ENCODE peak calls at places on chromosomes 11 and 22, in nine cellular contexts. P is fibroblast of villous mesenchyme; E is GM12865; X is activated CD4-positive, alpha-beta T cell treated with anti-CD3 and anti-CD28 coated beads, Interleukin-2, amount 10 ng/mL, durations not matched to agents 7 days and 5 days; T is stimulated activated naive B cell treated with anti-CD40 and anti-IgM and Interleukin-4, amounts not matched to agents 10 μg/mL and 1 μg/mL and 100 μg/mL, for 72 hours; D is right atrium auricular region; W is activated naive CD8-positive, alpha-beta T cell treated with anti-CD3 and anti-CD28 coated beads, Interleukin-2, amount 50 U/mL, for 24 hours; Z is DMS153; O is HFF-Myc. M is an unnamed sample.

GRCh38 chr22:48539261-48539660 is 1288.4 kb downstream of the BRD1 start:
- DNase-seq in P (no peak), E (no peak), X (no peak), T (no peak), D (no peak), W (no peak), Z (no peak), O (no peak), M (no peak)

GRCh38 chr22:46122511-46122971 is 27.8 kb upstream of the PPARA start:
- DNase-seq in P (peak), E (peak), X (peak), T (peak), D (no peak), W (peak), Z (peak), O (no peak), M (no peak)

GRCh38 chr11:95345651-95346050 is 114.6 kb upstream of the SESN3 start:
- DNase-seq in P (no peak), E (peak), X (no peak), T (no peak), D (no peak), W (no peak), Z (no peak), O (no peak), M (no peak)

GRCh38 chr11:67452141-67452952 is at the start of gene GPR152:
- DNase-seq in P (no peak), E (no peak), X (no peak), T (no peak), D (no peak), W (no peak), Z (peak), O (no peak), M (no peak)

GRCh38 chr11:84922836-84923235 is 704.3 kb downstream of the DLG2 start:
- DNase-seq in P (no peak), E (no peak), X (no peak), T (no peak), D (no peak), W (no peak), Z (no peak), O (no peak), M (no peak)

GRCh38 chr22:25890651-25891050 is 148.7 kb downstream of the MYO18B start:
- DNase-seq in P (no peak), E (no peak), X (no peak), T (no peak), D (no peak), W (no peak), Z (no peak), O (no peak), M (no peak)

GRCh38 chr22:50260434-50260800 is 1.1 kb downstream of the MAPK12 start:
- DNase-seq in P (no peak), E (no peak), X (no peak), T (no peak), D (no peak), W (no peak), Z (no peak), O (no peak), M (no peak)

GRCh38 chr11:65435330-65435931 is 12.8 kb downstream of the NEAT1 start:
- DNase-seq in P (peak), E (no peak), X (no peak), T (no peak), D (peak), W (no peak), Z (no peak), O (no peak), M (no peak)

GRCh38 chr22:37193629-37194191 is 5.7 kb upstream of the C1QTNF6 start:
- DNase-seq in P (peak), E (peak), X (peak), T (no peak), D (no peak), W (peak), Z (no peak), O (no peak), M (no peak)

GRCh38 chr11:65554057-65554818 is 3.9 kb downstream of the LTBP3 start:
- DNase-seq in P (no peak), E (no peak), X (no peak), T (no peak), D (no peak), W (no peak), Z (no peak), O (no peak), M (no peak)

GRCh38 chr22:23691748-23692423 is 1.1 kb downstream of the RGL4 start:
- DNase-seq in P (no peak), E (no peak), X (no peak), T (no peak), D (no peak), W (no peak), Z (no peak), O (no peak), M (no peak)

GRCh38 chr11:73520358-73521061 is 77.4 kb downstream of the FAM168A start:
- DNase-seq in P (no peak), E (peak), X (no peak), T (no peak), D (no peak), W (no peak), Z (no peak), O (peak), M (no peak)

GRCh38 chr11:2525166-2525861 is 80.5 kb downstream of the KCNQ1 start:
- DNase-seq in P (no peak), E (no peak), X (no peak), T (no peak), D (no peak), W (no peak), Z (no peak), O (no peak), M (no peak)

GRCh38 chr11:118870396-118871343 is 13.0 kb upstream of the CXCR5 start:
- DNase-seq in P (peak), E (peak), X (peak), T (peak), D (no peak), W (no peak), Z (no peak), O (no peak), M (no peak)

GRCh38 chr22:47616396-47617020 is 854.1 kb downstream of the TBC1D22A start:
- DNase-seq in P (no peak), E (no peak), X (no peak), T (no peak), D (no peak), W (no peak), Z (no peak), O (no peak), M (no peak)

GRCh38 chr11:106231591-106231990 is 154.1 kb downstream of the AASDHPPT start:
- DNase-seq in P (peak), E (no peak), X (no peak), T (no peak), D (no peak), W (no peak), Z (no peak), O (peak), M (peak)

GRCh38 chr22:39478461-39478860 is 21.6 kb downstream of the MGAT3 start:
- DNase-seq in P (no peak), E (no peak), X (peak), T (no peak), D (no peak), W (peak), Z (no peak), O (no peak), M (no peak)

GRCh38 chr11:35541621-35542375 is 16.4 kb upstream of the PAMR1 start:
- DNase-seq in P (peak), E (no peak), X (no peak), T (no peak), D (peak), W (no peak), Z (no peak), O (no peak), M (peak)

GRCh38 chr22:50305658-50306566 is 1.5 kb downstream of the PLXNB2 start:
- DNase-seq in P (peak), E (peak), X (no peak), T (no peak), D (peak), W (no peak), Z (peak), O (peak), M (peak)

GRCh38 chr22:25908755-25909154 is 166.8 kb downstream of the MYO18B start:
- DNase-seq in P (no peak), E (no peak), X (no peak), T (no peak), D (no peak), W (no peak), Z (no peak), O (no peak), M (no peak)

GRCh38 chr11:78646564-78647185 is 72.0 kb upstream of the NARS2 start:
- DNase-seq in P (peak), E (peak), X (peak), T (peak), D (peak), W (peak), Z (peak), O (no peak), M (no peak)

GRCh38 chr11:120545813-120546212 is 34.3 kb downstream of the GRIK4 start:
- DNase-seq in P (no peak), E (no peak), X (no peak), T (peak), D (no peak), W (no peak), Z (no peak), O (no peak), M (no peak)

GRCh38 chr11:11451501-11452005 is 98.5 kb upstream of the CSNK2A3 start:
- DNase-seq in P (no peak), E (peak), X (no peak), T (no peak), D (no peak), W (no peak), Z (no peak), O (no peak), M (no peak)

M was measured in GM04503.